ENCODE peak calls at places on chromosomes 4 and X, in nine cellular contexts. W, Q, Y, G, F, X, I, R and V are unnamed samples.

GRCh38 chr4:127209580-127210095 is 423.1 kb upstream of the INTU start:
- DNase-seq in W (no peak), Q (no peak), Y (no peak), G (peak; percentile 53), F (no peak), X (no peak), I (no peak), R (no peak), V (no peak)

GRCh38 chr4:174467107-174467506 is 55.2 kb downstream of the HPGD start:
- DNase-seq in W (no peak), Q (no peak), Y (no peak), G (no peak), F (no peak), X (no peak), I (no peak), R (no peak), V (no peak)

GRCh38 chrX:53088136-53088974 is 5.6 kb upstream of the KANTR start:
- DNase-seq in W (peak; percentile 79), Q (no peak), Y (peak; percentile 82), G (peak; percentile 83), F (peak; percentile 79), X (peak; percentile 82), I (peak; percentile 89), R (peak; percentile 93), V (peak; percentile 82)

GRCh38 chr4:152038238-152038637 is 277.4 kb upstream of the GATB start:
- DNase-seq in W (no peak), Q (peak; percentile 64), Y (no peak), G (peak; percentile 88), F (no peak), X (no peak), I (no peak), R (no peak), V (no peak)

GRCh38 chrX:68945603-68946228 is 116.9 kb downstream of the EFNB1 start:
- DNase-seq in W (no peak), Q (no peak), Y (peak; percentile 23), G (peak; percentile 68), F (no peak), X (no peak), I (no peak), R (no peak), V (no peak)

GRCh38 chr4:3296651-3297050 is 3.8 kb downstream of the RGS12 start:
- DNase-seq in W (no peak), Q (no peak), Y (peak; percentile 13), G (no peak), F (no peak), X (no peak), I (no peak), R (no peak), V (no peak)

GRCh38 chr4:173252024-173252935 is 81.9 kb downstream of the HMGB2 start:
- DNase-seq in W (no peak), Q (peak; percentile 98), Y (peak; percentile 34), G (peak; percentile 94), F (no peak), X (no peak), I (no peak), R (no peak), V (no peak)

GRCh38 chr4:139300431-139301142 is 718 bp upstream of the NAA15 start:
- DNase-seq in W (no peak), Q (no peak), Y (peak; percentile 46), G (peak; percentile 81), F (no peak), X (peak; percentile 6), I (no peak), R (no peak), V (no peak)

GRCh38 chr4:176137626-176138025 is 57.8 kb downstream of the SPATA4 start:
- DNase-seq in W (no peak), Q (no peak), Y (no peak), G (no peak), F (no peak), X (no peak), I (no peak), R (no peak), V (no peak)

GRCh38 chr4:97123573-97123972 is 1019.7 kb downstream of the STPG2 start:
- DNase-seq in W (no peak), Q (no peak), Y (no peak), G (no peak), F (no peak), X (no peak), I (no peak), R (no peak), V (no peak)

GRCh38 chrX:119734897-119735339 is 23.5 kb upstream of the SOWAHD start:
- DNase-seq in W (no peak), Q (no peak), Y (no peak), G (no peak), F (peak; percentile 44), X (no peak), I (peak; percentile 47), R (peak; percentile 70), V (peak; percentile 47)

GRCh38 chrX:17792842-17793241 is 55.5 kb downstream of the SCML1 start:
- DNase-seq in W (no peak), Q (no peak), Y (no peak), G (no peak), F (no peak), X (no peak), I (no peak), R (no peak), V (no peak)

GRCh38 chr4:19583827-19584569 is 667.7 kb upstream of the SLIT2 start:
- DNase-seq in W (no peak), Q (no peak), Y (no peak), G (no peak), F (no peak), X (no peak), I (no peak), R (no peak), V (no peak)

DNA sequence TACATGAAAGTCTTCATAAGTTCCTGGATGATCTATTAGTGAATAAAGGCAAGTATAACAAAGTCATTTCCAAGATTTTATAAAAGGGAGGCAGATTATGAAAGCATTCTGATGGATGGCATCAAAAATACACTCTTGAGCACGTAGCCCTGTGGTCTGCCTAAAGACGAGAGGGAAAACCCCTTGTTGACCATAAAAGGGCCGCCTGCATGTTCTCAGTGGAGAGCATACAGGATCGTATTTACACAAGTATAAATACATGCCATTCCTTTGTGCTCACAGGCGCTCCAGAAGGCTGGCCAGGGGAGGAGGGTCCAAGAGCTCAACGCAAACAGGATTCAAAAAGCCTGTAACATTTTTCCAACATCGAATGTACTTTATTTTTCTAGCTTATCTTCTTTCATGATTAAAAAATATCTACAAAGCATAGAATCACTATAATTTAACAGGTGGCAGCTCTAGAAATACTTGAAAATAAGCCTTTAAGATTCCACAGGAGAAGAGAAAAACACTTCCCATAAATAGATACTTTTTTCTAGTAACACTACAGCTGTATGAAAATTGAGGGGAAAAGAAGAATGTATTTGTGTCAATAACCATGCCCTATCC is 29.6 kb downstream of the PDGFC start:
- DNase-seq in W (no peak), Q (peak; percentile 92), Y (peak; percentile 26), G (peak; percentile 98), F (no peak), X (no peak), I (peak; percentile 17), R (no peak), V (peak; percentile 69)
- H3K27ac ChIP-seq in W (no peak overlapping the region), Q (no peak overlapping the region), Y (no peak overlapping the region), G (peak overlapping the region; percentile 59), F (no peak overlapping the region), X (no peak overlapping the region), I (no peak overlapping the region), R (peak overlapping the region; percentile 80), V (no peak overlapping the region)

DNA sequence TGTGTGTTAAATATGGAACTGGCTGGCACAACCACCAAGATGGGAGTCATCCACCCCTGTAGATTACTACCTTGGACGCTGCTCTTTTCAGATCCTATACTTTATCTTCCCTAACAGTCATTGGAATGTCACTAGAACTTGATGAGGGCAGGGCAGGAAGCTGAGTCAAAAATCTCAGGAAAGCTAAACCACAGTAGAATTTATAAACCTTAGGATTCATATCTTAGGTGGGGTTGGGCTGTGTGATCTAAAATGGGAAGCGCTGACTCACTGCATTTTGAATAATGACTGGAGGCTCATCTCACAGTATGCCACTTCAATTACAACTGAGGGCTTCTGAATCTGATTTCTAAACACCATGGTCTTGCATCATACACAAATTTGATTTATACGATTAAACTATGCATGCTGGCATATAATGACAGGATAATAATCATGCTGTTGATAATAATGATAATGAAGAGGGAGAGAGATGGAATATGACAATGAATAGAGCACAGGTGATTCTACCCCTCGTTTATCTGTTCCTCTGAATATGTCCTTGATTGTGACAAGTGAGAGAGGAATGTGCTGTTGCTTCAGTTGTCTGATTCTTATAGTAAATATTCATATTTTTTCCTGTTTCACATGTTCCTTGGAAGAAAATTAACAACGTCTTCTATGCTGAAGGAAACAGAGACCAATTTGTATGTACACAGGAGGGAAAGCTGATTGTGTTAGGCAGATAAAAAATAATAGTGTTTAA is 270.3 kb upstream of the HS3ST1 start:
- DNase-seq in W (no peak), Q (no peak), Y (no peak), G (peak; percentile 38), F (no peak), X (no peak), I (no peak), R (no peak), V (no peak)
- H3K27ac ChIP-seq in W (no peak overlapping the region), Q (peak overlapping the region; percentile 13), Y (no peak overlapping the region), G (no peak overlapping the region), F (no peak overlapping the region), X (no peak overlapping the region), I (no peak overlapping the region), R (no peak overlapping the region), V (no peak overlapping the region)

GRCh38 chr4:65538571-65538970 is 131.7 kb downstream of the EPHA5 start:
- DNase-seq in W (no peak), Q (no peak), Y (no peak), G (peak; percentile 47), F (no peak), X (no peak), I (no peak), R (no peak), V (no peak)
- H3K27ac ChIP-seq in W (no peak overlapping the region), Q (no peak overlapping the region), Y (no peak overlapping the region), G (no peak overlapping the region), F (no peak overlapping the region), X (no peak overlapping the region), I (no peak overlapping the region), R (no peak overlapping the region), V (no peak overlapping the region)

GRCh38 chr4:168164915-168165548 is 72.7 kb downstream of the ANXA10 start:
- DNase-seq in W (no peak), Q (no peak), Y (no peak), G (no peak), F (no peak), X (no peak), I (no peak), R (no peak), V (no peak)

GRCh38 chr4:168163106-168163505 is 70.8 kb downstream of the ANXA10 start:
- DNase-seq in W (no peak), Q (no peak), Y (no peak), G (no peak), F (no peak), X (no peak), I (no peak), R (no peak), V (no peak)

GRCh38 chr4:168167714-168168284 is 75.5 kb downstream of the ANXA10 start:
- DNase-seq in W (no peak), Q (no peak), Y (no peak), G (peak; percentile 7), F (no peak), X (no peak), I (no peak), R (no peak), V (no peak)

DNA sequence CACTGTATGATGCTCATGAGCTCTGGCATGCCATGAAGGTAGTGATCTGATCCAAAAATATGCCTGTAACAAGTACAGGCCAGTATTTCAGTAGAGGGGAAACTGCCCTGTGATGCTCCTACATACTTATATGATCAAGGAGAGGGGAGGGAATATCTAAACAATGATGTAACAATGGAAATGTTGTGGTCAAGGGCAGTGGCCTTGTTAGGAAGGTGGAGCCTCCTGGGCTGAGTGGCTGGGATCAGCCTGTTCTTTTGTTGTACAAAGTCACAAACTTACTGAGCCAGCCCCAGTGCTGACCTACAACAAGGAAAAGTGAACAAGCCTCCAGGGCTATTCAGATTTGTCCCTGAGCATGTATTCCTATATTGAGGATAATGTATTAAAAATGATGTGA is 70.3 kb downstream of the ANXA10 start:
- DNase-seq in W (no peak), Q (no peak), Y (no peak), G (peak; percentile 17), F (no peak), X (no peak), I (peak; percentile 26), R (no peak), V (no peak)
- H3K27ac ChIP-seq in W (no peak overlapping the region), Q (no peak overlapping the region), Y (no peak overlapping the region), G (no peak overlapping the region), F (no peak overlapping the region), X (no peak overlapping the region), I (no peak overlapping the region), R (no peak overlapping the region), V (no peak overlapping the region)